ENCODE peak calls at places on chromosome 2, in ten cellular contexts. E is lung, D is GM13976, H is mesothelial cell of epicardium, M is AG09309, V is right lobe of liver, B is neural crest cell, A is B cell, W is lower leg skin, Q is GM06990. K is an unnamed sample.

GRCh38 chr2:239157766-239158165 is 243.1 kb downstream of the HDAC4 start:
- DNase-seq in B (no peak), V (peak), E (no peak), H (no peak), M (no peak), D (no peak), A (no peak), W (peak), Q (no peak), K (peak)

GRCh38 chr2:104834431-104834830 is 19.5 kb upstream of the POU3F3 start:
- DNase-seq in B (no peak), V (no peak), W (no peak), H (no peak), M (no peak), E (no peak), D (no peak), A (no peak), Q (no peak), K (no peak)

GRCh38 chr2:234955091-234955511 is 3.3 kb downstream of the SH3BP4 start:
- DNase-seq in E (no peak), W (peak), V (no peak), M (no peak), B (no peak), A (no peak), Q (no peak), D (no peak), H (no peak), K (no peak)

GRCh38 chr2:120754067-120754960 is 18.6 kb downstream of the GLI2 start:
- DNase-seq in D (no peak), W (no peak), Q (no peak), M (no peak), A (no peak), B (no peak), E (no peak), V (no peak), H (no peak), K (no peak)

GRCh38 chr2:43737097-43737854 is 36.6 kb upstream of the DYNC2LI1 start:
- DNase-seq in V (no peak), B (no peak), A (no peak), M (peak), E (no peak), D (no peak), W (no peak), H (no peak), Q (no peak), K (no peak)

GRCh38 chr2:231707625-231708049 is 688 bp upstream of the PTMA start:
- DNase-seq in H (no peak), W (peak), E (no peak), B (peak), Q (peak), V (no peak), M (no peak), D (no peak), A (no peak), K (peak)

GRCh38 chr2:86298411-86299390 is 38.7 kb downstream of the REEP1 start:
- DNase-seq in H (no peak), V (no peak), E (no peak), W (peak), A (no peak), D (no peak), Q (no peak), B (no peak), M (no peak), K (peak)

GRCh38 chr2:42984617-42985016 is 192.2 kb upstream of the HAAO start:
- DNase-seq in H (no peak), V (no peak), M (no peak), W (peak), B (no peak), Q (no peak), A (no peak), D (no peak), E (no peak), K (no peak)

GRCh38 chr2:20052872-20053281 is 1.4 kb upstream of the LAPTM4A start:
- DNase-seq in A (no peak), E (peak), M (no peak), H (no peak), W (peak), D (no peak), B (no peak), Q (no peak), V (no peak), K (no peak)

GRCh38 chr2:3535794-3536681 is 16.7 kb upstream of the ADI1 start:
- DNase-seq in W (peak), E (peak), M (peak), Q (no peak), B (no peak), H (peak), V (peak), A (no peak), D (no peak), K (no peak)

GRCh38 chr2:241598487-241598886 is 38.5 kb downstream of the THAP4 start:
- DNase-seq in V (no peak), W (no peak), H (no peak), M (no peak), D (no peak), B (no peak), A (no peak), Q (no peak), E (no peak), K (no peak)

GRCh38 chr2:55364189-55365055 is 55.2 kb downstream of the CCDC88A start:
- DNase-seq in D (no peak), Q (no peak), H (no peak), B (no peak), M (peak), E (peak), A (no peak), W (no peak), V (no peak), K (no peak)

GRCh38 chr2:42214669-42215068 is 45.5 kb downstream of the EML4 start:
- DNase-seq in D (no peak), H (no peak), B (no peak), E (no peak), M (no peak), W (no peak), A (no peak), Q (no peak), V (no peak), K (no peak)

GRCh38 chr2:45575881-45576280 is 35.2 kb downstream of the SRBD1 start:
- DNase-seq in A (no peak), H (no peak), B (no peak), W (no peak), Q (no peak), E (no peak), V (no peak), M (no peak), D (no peak), K (no peak)

GRCh38 chr2:133421516-133422324 is 146.5 kb downstream of the NCKAP5 start:
- DNase-seq in H (no peak), Q (no peak), M (no peak), A (no peak), W (peak), E (no peak), D (no peak), V (peak), B (no peak), K (no peak)

GRCh38 chr2:236015171-236015570 is 153.0 kb downstream of the GBX2 start:
- DNase-seq in V (no peak), A (no peak), D (no peak), E (no peak), Q (no peak), W (no peak), M (no peak), H (no peak), B (no peak), K (no peak)

GRCh38 chr2:227228061-227228667 is 63.7 kb downstream of the COL4A3 start:
- DNase-seq in M (no peak), Q (no peak), W (no peak), B (no peak), D (no peak), V (no peak), A (no peak), H (no peak), E (peak), K (no peak)

GRCh38 chr2:219631406-219631891 is 4.0 kb downstream of the SLC4A3 start:
- DNase-seq in M (no peak), D (no peak), V (peak), A (no peak), E (no peak), B (no peak), W (peak), H (no peak), Q (no peak), K (no peak)

GRCh38 chr2:236241181-236242056 is 22.8 kb downstream of the ASB18 start:
- DNase-seq in Q (no peak), B (no peak), V (no peak), E (no peak), A (no peak), D (no peak), W (no peak), H (no peak), M (no peak), K (no peak)

GRCh38 chr2:235734168-235734567 is 240.3 kb downstream of the AGAP1 start:
- DNase-seq in V (no peak), Q (no peak), D (no peak), M (no peak), E (no peak), H (no peak), A (no peak), B (no peak), W (no peak), K (no peak)

GRCh38 chr2:16508061-16508851 is 157.4 kb downstream of the CYRIA start:
- DNase-seq in Q (no peak), W (peak), A (no peak), H (peak), B (peak), D (peak), M (no peak), E (peak), V (peak), K (peak)

GRCh38 chr2:86453838-86454237 is 12.7 kb downstream of the KDM3A start:
- DNase-seq in H (no peak), W (no peak), A (no peak), B (no peak), D (no peak), M (peak), E (peak), Q (no peak), V (no peak), K (no peak)

GRCh38 chr2:152396051-152396511 is 61.1 kb downstream of the FMNL2 start:
- DNase-seq in Q (no peak), W (no peak), M (no peak), V (no peak), B (no peak), E (no peak), D (no peak), A (no peak), H (no peak), K (no peak)

GRCh38 chr2:25453199-25453903 is 111.6 kb upstream of the DNMT3A start:
- DNase-seq in D (peak), M (peak), Q (peak), W (no peak), A (no peak), B (no peak), E (no peak), H (no peak), V (no peak), K (no peak)

GRCh38 chr2:72108121-72108520 is 39.5 kb downstream of the CYP26B1 start:
- DNase-seq in A (no peak), V (no peak), W (no peak), B (no peak), H (no peak), M (no peak), D (no peak), Q (no peak), E (no peak), K (no peak)

GRCh38 chr2:10954856-10955818 is 43.4 kb downstream of the KCNF1 start:
- DNase-seq in Q (no peak), A (no peak), V (no peak), M (no peak), E (no peak), B (no peak), D (no peak), W (no peak), H (no peak), K (no peak)

GRCh38 chr2:147846382-147847081 is 1.7 kb downstream of the ACVR2A start:
- DNase-seq in E (no peak), H (no peak), V (no peak), B (no peak), W (no peak), Q (no peak), A (no peak), D (no peak), M (no peak), K (no peak)

GRCh38 chr2:36564377-36564930 is 33.5 kb downstream of the FEZ2 start:
- DNase-seq in B (no peak), W (no peak), V (no peak), E (no peak), Q (no peak), M (no peak), A (no peak), D (no peak), H (no peak), K (no peak)

GRCh38 chr2:143524001-143524608 is 394.9 kb downstream of the ARHGAP15 start:
- DNase-seq in B (no peak), D (no peak), A (no peak), V (no peak), Q (no peak), H (no peak), W (no peak), M (peak), E (no peak), K (no peak)

GRCh38 chr2:86050301-86050700 is 55.4 kb downstream of the POLR1A start:
- DNase-seq in W (peak), D (no peak), Q (no peak), M (no peak), V (no peak), A (no peak), B (no peak), E (no peak), H (no peak), K (no peak)

GRCh38 chr2:178449700-178450573 is 1.0 kb downstream of the PRKRA start:
- DNase-seq in M (no peak), Q (no peak), H (no peak), W (no peak), E (no peak), A (no peak), V (no peak), B (no peak), D (peak), K (no peak)

GRCh38 chr2:54904836-54905235 is 145.4 kb downstream of the RTN4 start:
- DNase-seq in B (no peak), V (peak), M (no peak), D (no peak), W (no peak), Q (no peak), A (no peak), H (no peak), E (no peak), K (no peak)

GRCh38 chr2:231541605-231542509 is 11.6 kb upstream of the NMUR1 start:
- DNase-seq in M (no peak), A (no peak), D (no peak), E (no peak), H (no peak), B (no peak), V (no peak), W (peak), Q (no peak), K (peak)

GRCh38 chr2:215619022-215619958 is 183.4 kb upstream of the FN1 start:
- DNase-seq in W (no peak), Q (no peak), B (no peak), E (no peak), A (no peak), H (no peak), D (no peak), V (no peak), M (no peak), K (no peak)

GRCh38 chr2:31333527-31334183 is 80.9 kb downstream of the XDH start:
- DNase-seq in Q (no peak), M (peak), B (peak), V (peak), A (peak), E (peak), W (peak), D (peak), H (peak), K (peak)

GRCh38 chr2:30301551-30301950 is 70.2 kb downstream of the LBH start:
- DNase-seq in V (no peak), Q (no peak), B (no peak), D (no peak), H (no peak), A (no peak), W (no peak), E (no peak), M (no peak), K (no peak)

GRCh38 chr2:179981085-179981484 is 26.0 kb downstream of the CWC22 start:
- DNase-seq in V (no peak), M (peak), B (no peak), H (no peak), D (no peak), W (no peak), A (no peak), Q (no peak), E (no peak), K (no peak)

GRCh38 chr2:66889632-66889882 is 454.6 kb downstream of the MEIS1 start:
- DNase-seq in W (no peak), E (no peak), B (no peak), A (no peak), H (no peak), M (no peak), D (no peak), V (no peak), Q (no peak), K (no peak)

GRCh38 chr2:135473567-135473966 is 57.5 kb downstream of the ZRANB3 start:
- DNase-seq in D (peak), V (no peak), M (no peak), H (no peak), B (no peak), A (peak), Q (no peak), E (no peak), W (no peak), K (peak)
- TF ChIP-seq CTCF in D (peak), V (peak), M (peak), H (no peak), B (peak), A (peak), Q (peak), E (peak), W (no peak), K (peak)

DNA sequence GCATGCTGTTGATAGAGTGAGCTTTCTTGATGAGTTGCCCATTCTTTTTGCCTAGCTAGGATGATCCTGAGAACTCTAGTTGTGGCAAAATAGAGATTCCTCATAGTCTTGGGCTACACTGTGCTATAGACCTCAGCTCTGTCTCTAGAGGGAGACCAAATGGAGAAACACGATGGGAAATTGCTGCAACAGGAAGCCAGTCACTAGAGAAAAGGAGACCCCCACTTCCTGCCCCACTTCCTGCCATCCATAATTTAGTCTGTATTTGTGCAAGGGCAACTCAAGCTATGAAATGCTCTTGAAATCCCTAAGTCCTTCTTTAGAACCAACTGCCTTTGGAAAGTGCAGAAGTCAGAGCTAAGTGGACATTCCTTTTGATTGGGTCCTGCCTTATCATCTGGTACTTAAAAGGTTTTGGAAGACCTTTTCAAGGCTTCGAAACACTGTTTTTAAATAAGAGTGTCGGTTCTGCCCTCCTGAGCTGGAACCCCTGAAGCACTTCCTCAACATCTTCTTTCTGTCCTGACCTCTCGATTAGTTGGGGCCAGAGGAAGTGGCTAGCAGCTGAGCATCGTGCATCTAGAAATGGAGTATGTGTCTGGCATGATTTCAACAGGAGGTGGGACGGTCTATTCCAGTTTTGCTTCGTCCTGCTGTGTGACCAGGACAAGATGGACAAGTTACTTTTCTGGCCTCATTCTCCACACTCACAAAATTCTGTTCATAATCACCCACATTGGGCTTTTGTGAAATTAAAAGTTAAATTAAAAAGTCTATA is 8.6 kb upstream of the KCNE4 start:
- DNase-seq in W (no peak), A (no peak), M (no peak), V (no peak), H (no peak), E (no peak), B (no peak), Q (no peak), D (no peak), K (no peak)
- TF ChIP-seq CTCF in W (no peak), A (no peak), M (no peak), V (no peak), H (no peak), E (no peak), B (no peak), Q (no peak), D (no peak), K (no peak)

DNA sequence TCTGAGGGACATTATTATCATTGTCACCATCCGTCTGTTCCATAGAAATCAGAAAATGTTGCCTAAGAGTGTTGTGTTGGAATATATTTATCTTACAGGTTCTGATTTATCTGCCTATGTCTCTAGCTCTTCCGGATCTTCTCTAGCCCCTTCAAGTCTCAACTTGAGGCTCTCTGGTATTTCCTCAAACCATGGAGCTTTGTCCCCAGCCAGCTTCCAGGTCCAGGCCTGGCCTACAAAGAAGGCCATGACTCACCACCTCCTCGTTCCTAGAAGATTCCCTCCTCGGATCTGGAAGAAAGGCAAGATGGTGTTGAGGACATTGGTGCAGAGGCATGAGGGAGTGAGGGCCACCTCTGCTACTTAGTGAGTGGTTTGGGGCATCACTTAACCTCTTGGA is 122.1 kb upstream of the TRIB2 start:
- DNase-seq in M (no peak), W (no peak), Q (no peak), A (no peak), D (no peak), E (no peak), B (no peak), V (no peak), H (no peak), K (no peak)
- TF ChIP-seq CTCF in M (no peak), W (no peak), Q (no peak), A (no peak), D (no peak), E (no peak), B (no peak), V (no peak), H (no peak), K (no peak)

GRCh38 chr2:158459161-158460003 is 2.6 kb downstream of the PKP4 start:
- DNase-seq in A (no peak), Q (no peak), W (no peak), D (no peak), E (no peak), V (no peak), M (no peak), B (no peak), H (no peak), K (no peak)

GRCh38 chr2:158457092-158457825 is 507 bp downstream of the PKP4 start:
- DNase-seq in M (no peak), E (peak), H (peak), B (peak), W (peak), Q (peak), V (peak), D (peak), A (peak), K (peak)

GRCh38 chr2:158458617-158458920 is 1.8 kb downstream of the PKP4 start:
- DNase-seq in E (no peak), M (no peak), W (no peak), B (no peak), D (no peak), H (no peak), V (no peak), A (no peak), Q (no peak), K (no peak)

GRCh38 chr2:158457826-158458616 is 1.3 kb downstream of the PKP4 start:
- DNase-seq in E (peak), V (peak), D (no peak), A (peak), M (no peak), H (peak), W (peak), B (peak), Q (peak), K (peak)

GRCh38 chr2:158456309-158457066 is at the start of the genes CCDC148 and PKP4:
- DNase-seq in B (peak), W (peak), D (peak), V (peak), M (peak), H (peak), Q (peak), E (peak), A (peak), K (peak)
- TF ChIP-seq CTCF in B (no peak), W (no peak), D (peak), V (no peak), M (no peak), H (no peak), Q (no peak), E (no peak), A (no peak), K (no peak)

DNA sequence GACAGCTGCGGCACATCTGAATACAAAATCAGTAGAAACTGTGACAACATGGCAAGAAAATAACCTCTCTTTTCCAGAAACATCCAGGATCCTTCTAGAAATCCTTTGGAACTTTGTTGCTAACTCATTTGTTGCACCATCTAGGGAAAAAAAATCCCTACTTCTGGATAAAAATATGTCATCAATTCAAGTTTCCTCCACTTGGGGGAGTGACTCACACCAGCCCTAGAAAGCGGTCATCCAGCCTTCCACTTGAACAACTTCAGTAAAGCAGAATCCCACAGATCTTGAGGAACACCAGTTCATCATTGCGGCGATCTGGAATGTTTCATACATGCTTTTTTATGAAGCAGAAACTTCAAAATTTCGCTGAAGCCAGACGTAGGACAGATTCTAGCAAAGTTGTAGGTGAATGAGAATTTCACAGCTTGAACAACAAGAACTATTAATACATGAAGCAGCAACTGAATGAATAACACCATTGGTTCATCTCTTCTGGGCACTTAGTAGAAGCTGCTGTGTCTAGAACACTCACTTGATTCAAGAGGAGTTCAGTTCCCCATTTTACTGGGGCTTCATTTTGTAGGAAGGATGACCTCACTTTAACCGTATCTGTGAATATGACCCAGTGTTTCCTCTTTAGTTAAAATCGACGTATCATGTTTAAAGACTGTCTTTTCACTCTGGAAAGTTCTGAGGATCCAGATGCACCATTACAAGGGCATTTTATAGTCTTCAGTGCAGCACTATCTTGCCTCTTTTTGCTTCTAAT is 48.0 kb downstream of the LRRTM1 start:
- DNase-seq in H (no peak), M (no peak), V (no peak), W (no peak), E (no peak), A (no peak), Q (no peak), D (no peak), B (no peak), K (peak)
- TF ChIP-seq CTCF in H (peak), M (peak), V (no peak), W (no peak), E (no peak), A (no peak), Q (peak), D (no peak), B (peak), K (peak)

K was measured in endothelial cell.